ENCODE peak calls at places on chromosomes 6 and 20, in nine cellular contexts. One of them, this sample, is unnamed.

GRCh38 chr20:2793471-2793870 is 7.0 kb downstream of the CPXM1 start:
- DNase-seq in heart left ventricle: no peak
- DNase-seq in cardiac muscle cell: no peak
- DNase-seq in left ventricle myocardium inferior: no peak
- DNase-seq in ascending aorta: no peak
- DNase-seq in dorsolateral prefrontal cortex: no peak
- DNase-seq in Panc1: no peak
- DNase-seq in adrenal gland: no peak
- DNase-seq in right atrium auricular region: no peak
- DNase-seq in this sample: no peak

GRCh38 chr6:4806308-4807190 is 30.3 kb downstream of the CDYL start:
- DNase-seq in heart left ventricle: no peak
- DNase-seq in cardiac muscle cell: no peak
- DNase-seq in left ventricle myocardium inferior: no peak
- DNase-seq in ascending aorta: no peak
- DNase-seq in dorsolateral prefrontal cortex: no peak
- DNase-seq in Panc1: no peak
- DNase-seq in adrenal gland: no peak
- DNase-seq in right atrium auricular region: no peak
- DNase-seq in this sample: no peak

GRCh38 chr20:35615667-35616464 is at the start of gene SPAG4:
- DNase-seq in heart left ventricle: peak; percentile 99
- DNase-seq in cardiac muscle cell: peak; percentile 100
- DNase-seq in left ventricle myocardium inferior: peak; percentile 99
- DNase-seq in ascending aorta: peak; percentile 98
- DNase-seq in dorsolateral prefrontal cortex: peak; percentile 94
- DNase-seq in Panc1: peak; percentile 58
- DNase-seq in adrenal gland: peak; percentile 100
- DNase-seq in right atrium auricular region: peak; percentile 98
- DNase-seq in this sample: peak; percentile 99

GRCh38 chr6:127119361-127120108 is 1.1 kb downstream of the RSPO3 start:
- DNase-seq in heart left ventricle: no peak
- DNase-seq in cardiac muscle cell: peak; percentile 42
- DNase-seq in left ventricle myocardium inferior: no peak
- DNase-seq in ascending aorta: no peak
- DNase-seq in dorsolateral prefrontal cortex: no peak
- DNase-seq in Panc1: no peak
- DNase-seq in adrenal gland: no peak
- DNase-seq in right atrium auricular region: no peak
- DNase-seq in this sample: no peak

GRCh38 chr6:77462359-77463307 is 658 bp downstream of the HTR1B start:
- DNase-seq in heart left ventricle: no peak
- DNase-seq in cardiac muscle cell: peak; percentile 58
- DNase-seq in left ventricle myocardium inferior: no peak
- DNase-seq in ascending aorta: no peak
- DNase-seq in dorsolateral prefrontal cortex: no peak
- DNase-seq in Panc1: no peak
- DNase-seq in adrenal gland: no peak
- DNase-seq in right atrium auricular region: no peak
- DNase-seq in this sample: peak; percentile 79

GRCh38 chr6:130906736-130907381 is 79.7 kb downstream of the SMLR1 start:
- DNase-seq in heart left ventricle: no peak
- DNase-seq in cardiac muscle cell: no peak
- DNase-seq in left ventricle myocardium inferior: no peak
- DNase-seq in ascending aorta: no peak
- DNase-seq in dorsolateral prefrontal cortex: no peak
- DNase-seq in Panc1: no peak
- DNase-seq in adrenal gland: no peak
- DNase-seq in right atrium auricular region: no peak
- DNase-seq in this sample: no peak

GRCh38 chr6:109523478-109523877 is 40.5 kb upstream of the ZBTB24 start:
- DNase-seq in heart left ventricle: no peak
- DNase-seq in cardiac muscle cell: no peak
- DNase-seq in left ventricle myocardium inferior: no peak
- DNase-seq in ascending aorta: no peak
- DNase-seq in dorsolateral prefrontal cortex: no peak
- DNase-seq in Panc1: no peak
- DNase-seq in adrenal gland: peak; percentile 24
- DNase-seq in right atrium auricular region: no peak
- DNase-seq in this sample: no peak

GRCh38 chr6:42453649-42454427 is 2.1 kb upstream of the TRERF1 start:
- DNase-seq in heart left ventricle: peak; percentile 57
- DNase-seq in cardiac muscle cell: peak; percentile 82
- DNase-seq in left ventricle myocardium inferior: peak; percentile 55
- DNase-seq in ascending aorta: no peak
- DNase-seq in dorsolateral prefrontal cortex: peak; percentile 27
- DNase-seq in Panc1: no peak
- DNase-seq in adrenal gland: peak; percentile 44
- DNase-seq in right atrium auricular region: no peak
- DNase-seq in this sample: no peak

GRCh38 chr6:26155066-26155925 is 68.1 kb downstream of the HFE start:
- DNase-seq in heart left ventricle: peak; percentile 51
- DNase-seq in cardiac muscle cell: peak; percentile 24
- DNase-seq in left ventricle myocardium inferior: peak; percentile 49
- DNase-seq in ascending aorta: no peak
- DNase-seq in dorsolateral prefrontal cortex: peak; percentile 45
- DNase-seq in Panc1: no peak
- DNase-seq in adrenal gland: peak; percentile 69
- DNase-seq in right atrium auricular region: no peak
- DNase-seq in this sample: no peak

GRCh38 chr20:20827992-20828597 is 115.7 kb upstream of the RALGAPA2 start:
- DNase-seq in heart left ventricle: no peak
- DNase-seq in cardiac muscle cell: no peak
- DNase-seq in left ventricle myocardium inferior: no peak
- DNase-seq in ascending aorta: no peak
- DNase-seq in dorsolateral prefrontal cortex: no peak
- DNase-seq in Panc1: no peak
- DNase-seq in adrenal gland: no peak
- DNase-seq in right atrium auricular region: no peak
- DNase-seq in this sample: no peak

GRCh38 chr6:38337819-38338465 is 301.8 kb downstream of the BTBD9 start:
- DNase-seq in heart left ventricle: no peak
- DNase-seq in cardiac muscle cell: no peak
- DNase-seq in left ventricle myocardium inferior: no peak
- DNase-seq in ascending aorta: no peak
- DNase-seq in dorsolateral prefrontal cortex: no peak
- DNase-seq in Panc1: peak; percentile 72
- DNase-seq in adrenal gland: no peak
- DNase-seq in right atrium auricular region: no peak
- DNase-seq in this sample: no peak

GRCh38 chr20:63372971-63373885 is 12.1 kb upstream of the CHRNA4 start:
- DNase-seq in heart left ventricle: no peak
- DNase-seq in cardiac muscle cell: peak; percentile 66
- DNase-seq in left ventricle myocardium inferior: no peak
- DNase-seq in ascending aorta: no peak
- DNase-seq in dorsolateral prefrontal cortex: no peak
- DNase-seq in Panc1: no peak
- DNase-seq in adrenal gland: no peak
- DNase-seq in right atrium auricular region: no peak
- DNase-seq in this sample: no peak

GRCh38 chr20:63369024-63369530 is 7.9 kb upstream of the CHRNA4 start:
- DNase-seq in heart left ventricle: no peak
- DNase-seq in cardiac muscle cell: no peak
- DNase-seq in left ventricle myocardium inferior: no peak
- DNase-seq in ascending aorta: no peak
- DNase-seq in dorsolateral prefrontal cortex: no peak
- DNase-seq in Panc1: no peak
- DNase-seq in adrenal gland: no peak
- DNase-seq in right atrium auricular region: no peak
- DNase-seq in this sample: no peak

GRCh38 chr20:63369724-63370622 is 8.8 kb upstream of the CHRNA4 start:
- DNase-seq in heart left ventricle: no peak
- DNase-seq in cardiac muscle cell: no peak
- DNase-seq in left ventricle myocardium inferior: no peak
- DNase-seq in ascending aorta: no peak
- DNase-seq in dorsolateral prefrontal cortex: no peak
- DNase-seq in Panc1: no peak
- DNase-seq in adrenal gland: no peak
- DNase-seq in right atrium auricular region: no peak
- DNase-seq in this sample: no peak

GRCh38 chr20:63371346-63371865 is 10.3 kb upstream of the CHRNA4 start:
- DNase-seq in heart left ventricle: no peak
- DNase-seq in cardiac muscle cell: no peak
- DNase-seq in left ventricle myocardium inferior: no peak
- DNase-seq in ascending aorta: no peak
- DNase-seq in dorsolateral prefrontal cortex: peak; percentile 21
- DNase-seq in Panc1: no peak
- DNase-seq in adrenal gland: no peak
- DNase-seq in right atrium auricular region: no peak
- DNase-seq in this sample: no peak

DNA sequence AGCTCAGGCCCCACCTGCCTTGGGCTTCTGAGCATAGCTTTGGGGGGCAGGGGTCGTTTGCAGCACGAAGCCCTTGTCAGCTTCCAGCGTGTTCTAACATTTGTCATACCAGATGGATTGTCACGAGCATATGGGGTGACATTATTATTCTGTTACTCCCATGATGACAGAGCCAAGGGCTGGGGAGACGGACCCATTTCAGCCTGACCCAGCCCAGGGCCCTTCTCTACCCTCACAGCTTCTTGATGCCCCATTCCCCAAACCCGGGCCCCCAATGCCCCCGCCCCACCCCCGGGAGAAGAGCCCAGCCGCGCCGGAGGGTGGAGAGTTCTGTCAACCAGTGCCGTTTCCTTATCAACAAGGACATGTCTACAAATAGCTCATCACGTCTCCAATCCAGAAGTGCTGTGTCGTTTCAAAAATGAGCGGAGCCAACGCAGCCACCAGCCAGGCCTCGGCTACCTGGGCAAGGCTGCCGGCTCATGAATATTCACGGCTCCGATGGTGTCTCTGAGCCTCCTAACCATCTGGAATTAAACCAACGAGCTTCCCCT is 9.6 kb upstream of the CHRNA4 start:
- DNase-seq in heart left ventricle: peak; percentile 47
- DNase-seq in cardiac muscle cell: no peak
- DNase-seq in left ventricle myocardium inferior: peak; percentile 41
- DNase-seq in ascending aorta: no peak
- DNase-seq in dorsolateral prefrontal cortex: peak; percentile 55
- DNase-seq in Panc1: no peak
- DNase-seq in adrenal gland: no peak
- DNase-seq in right atrium auricular region: no peak
- DNase-seq in this sample: no peak
- TF ChIP-seq CTCF in heart left ventricle: no peak
- TF ChIP-seq CTCF in cardiac muscle cell: no peak
- TF ChIP-seq CTCF in left ventricle myocardium inferior: no peak
- TF ChIP-seq CTCF in ascending aorta: no peak
- TF ChIP-seq CTCF in dorsolateral prefrontal cortex: no peak
- TF ChIP-seq CTCF in Panc1: no peak
- TF ChIP-seq CTCF in adrenal gland: no peak
- TF ChIP-seq CTCF in right atrium auricular region: no peak
- TF ChIP-seq CTCF in this sample: no peak

DNA sequence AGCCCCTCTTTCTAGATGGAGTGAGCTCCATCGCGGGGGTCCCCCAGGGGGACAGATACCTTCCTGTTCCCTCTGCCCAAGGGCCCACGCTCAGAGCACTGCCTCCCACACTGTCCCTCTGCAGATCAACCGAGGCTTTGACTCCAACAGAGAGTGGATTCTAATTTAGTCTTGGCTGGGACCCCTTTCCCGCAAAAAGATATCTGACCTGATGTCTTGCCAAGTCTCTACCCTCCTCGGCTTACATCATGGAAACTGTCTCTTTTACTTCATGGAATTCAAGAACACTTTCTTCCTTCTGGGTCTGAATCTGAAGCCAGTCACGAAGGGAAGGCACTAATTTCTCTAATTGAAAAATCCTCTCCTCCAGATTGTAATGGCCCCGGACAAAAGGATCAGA is 278.0 kb downstream of the BMP7 start:
- DNase-seq in heart left ventricle: no peak
- DNase-seq in cardiac muscle cell: no peak
- DNase-seq in left ventricle myocardium inferior: no peak
- DNase-seq in ascending aorta: no peak
- DNase-seq in dorsolateral prefrontal cortex: no peak
- DNase-seq in Panc1: no peak
- DNase-seq in adrenal gland: no peak
- DNase-seq in right atrium auricular region: no peak
- DNase-seq in this sample: no peak
- H3K4me3 ChIP-seq in heart left ventricle: no peak overlapping the region
- H3K4me3 ChIP-seq in cardiac muscle cell: no peak overlapping the region
- H3K4me3 ChIP-seq in left ventricle myocardium inferior: no peak overlapping the region
- H3K4me3 ChIP-seq in ascending aorta: no peak overlapping the region
- H3K4me3 ChIP-seq in dorsolateral prefrontal cortex: no peak overlapping the region
- H3K4me3 ChIP-seq in Panc1: no peak overlapping the region
- H3K4me3 ChIP-seq in adrenal gland: no peak overlapping the region
- H3K4me3 ChIP-seq in right atrium auricular region: no peak overlapping the region
- H3K4me3 ChIP-seq in this sample: no peak overlapping the region

DNA sequence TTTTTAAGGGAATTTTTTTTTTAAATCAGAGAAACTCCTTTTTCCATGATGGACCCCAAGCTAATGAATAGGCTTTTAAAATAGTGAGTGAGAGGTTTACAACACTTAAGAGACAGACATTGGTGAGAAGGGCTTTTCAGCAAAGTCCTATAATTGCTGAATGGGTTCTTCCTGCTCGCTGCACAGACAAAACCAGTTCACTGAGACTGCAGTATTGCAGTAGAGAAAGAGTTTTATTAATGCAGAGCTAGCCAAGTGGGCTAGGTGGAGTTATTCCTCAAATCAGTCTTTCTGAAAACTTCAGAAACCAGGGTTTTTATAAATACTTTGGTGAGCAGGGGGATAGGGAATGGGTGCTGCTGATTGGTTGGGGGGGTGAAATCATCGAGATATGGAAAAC is 3.2 kb upstream of the SLC2A10 start:
- DNase-seq in heart left ventricle: no peak
- DNase-seq in cardiac muscle cell: no peak
- DNase-seq in left ventricle myocardium inferior: no peak
- DNase-seq in ascending aorta: no peak
- DNase-seq in dorsolateral prefrontal cortex: no peak
- DNase-seq in Panc1: no peak
- DNase-seq in adrenal gland: no peak
- DNase-seq in right atrium auricular region: no peak
- DNase-seq in this sample: no peak
- H3K27ac ChIP-seq in heart left ventricle: no peak overlapping the region
- H3K27ac ChIP-seq in cardiac muscle cell: no peak overlapping the region
- H3K27ac ChIP-seq in left ventricle myocardium inferior: no peak overlapping the region
- H3K27ac ChIP-seq in ascending aorta: no peak overlapping the region
- H3K27ac ChIP-seq in dorsolateral prefrontal cortex: no peak overlapping the region
- H3K27ac ChIP-seq in Panc1: no peak overlapping the region
- H3K27ac ChIP-seq in adrenal gland: no peak overlapping the region
- H3K27ac ChIP-seq in right atrium auricular region: no peak overlapping the region
- H3K27ac ChIP-seq in this sample: no peak overlapping the region

DNA sequence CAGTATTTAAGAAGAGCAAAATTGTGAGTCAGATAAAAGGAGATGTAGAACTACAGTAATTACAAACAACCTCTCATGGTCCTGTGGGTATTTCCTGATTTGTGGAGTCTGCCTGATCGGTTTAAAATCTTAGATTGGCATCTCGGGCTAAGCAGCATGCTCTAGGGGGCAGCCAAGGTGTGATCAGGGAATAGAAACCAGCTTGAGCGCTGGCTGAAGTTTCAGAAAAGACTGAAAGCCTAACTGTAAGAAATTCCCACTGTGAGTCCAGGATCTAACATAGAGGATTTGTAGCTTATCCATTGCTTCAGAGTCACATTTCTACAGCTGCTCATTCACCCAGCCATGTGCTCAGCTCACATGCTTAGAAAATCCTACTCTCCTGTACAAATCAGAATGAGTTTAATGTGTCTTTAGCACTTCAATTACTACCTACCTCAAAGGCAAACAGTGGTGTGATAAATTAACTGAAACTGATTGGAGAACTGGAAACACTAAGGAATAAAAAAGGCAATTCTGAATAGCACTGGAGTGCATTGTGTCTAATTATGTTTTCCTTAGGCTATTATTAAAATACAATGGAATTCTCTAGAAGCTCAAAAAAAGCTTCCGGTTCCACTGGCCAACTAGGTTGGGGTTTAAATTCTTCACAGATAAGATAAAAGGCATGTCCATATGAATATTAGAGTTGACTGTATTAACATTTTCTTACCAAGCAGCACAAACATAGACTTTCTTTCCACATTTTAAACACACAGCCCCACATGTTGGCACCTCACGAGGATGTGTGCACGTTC is 73.8 kb upstream of the MPC1 start:
- DNase-seq in heart left ventricle: no peak
- DNase-seq in cardiac muscle cell: no peak
- DNase-seq in left ventricle myocardium inferior: no peak
- DNase-seq in ascending aorta: no peak
- DNase-seq in dorsolateral prefrontal cortex: no peak
- DNase-seq in Panc1: no peak
- DNase-seq in adrenal gland: no peak
- DNase-seq in right atrium auricular region: no peak
- DNase-seq in this sample: no peak
- TF ChIP-seq CTCF in heart left ventricle: peak; percentile 24
- TF ChIP-seq CTCF in cardiac muscle cell: no peak
- TF ChIP-seq CTCF in left ventricle myocardium inferior: peak; percentile 40
- TF ChIP-seq CTCF in ascending aorta: no peak
- TF ChIP-seq CTCF in dorsolateral prefrontal cortex: peak; percentile 29
- TF ChIP-seq CTCF in Panc1: no peak
- TF ChIP-seq CTCF in adrenal gland: no peak
- TF ChIP-seq CTCF in right atrium auricular region: no peak
- TF ChIP-seq CTCF in this sample: no peak

This sample was measured in coronary artery.